ENCODE peak calls at places on chromosomes 1 and 21, in ten cellular contexts. One of them, this sample, is unnamed.

GRCh38 chr1:178886551-178886950 is 15.7 kb upstream of the ANGPTL1 start:
- DNase-seq in upper lobe of right lung: no peak
- DNase-seq in esophagus squamous epithelium: no peak
- DNase-seq in choroid plexus epithelial cell: no peak
- DNase-seq in astrocyte of the spinal cord: no peak
- DNase-seq in dorsolateral prefrontal cortex: no peak
- DNase-seq in CD8-positive, alpha-beta T cell: no peak
- DNase-seq in uterus: no peak
- DNase-seq in IMR-90: no peak
- DNase-seq in gastrocnemius medialis: no peak
- DNase-seq in this sample: no peak

GRCh38 chr1:107352850-107353249 is 212.0 kb downstream of the NTNG1 start:
- DNase-seq in gastrocnemius medialis: no peak
- DNase-seq in IMR-90: no peak
- DNase-seq in choroid plexus epithelial cell: no peak
- DNase-seq in CD8-positive, alpha-beta T cell: no peak
- DNase-seq in astrocyte of the spinal cord: no peak
- DNase-seq in upper lobe of right lung: no peak
- DNase-seq in dorsolateral prefrontal cortex: no peak
- DNase-seq in esophagus squamous epithelium: no peak
- DNase-seq in uterus: no peak
- DNase-seq in this sample: no peak

GRCh38 chr1:181714428-181714827 is 231.1 kb downstream of the CACNA1E start:
- DNase-seq in esophagus squamous epithelium: no peak
- DNase-seq in uterus: no peak
- DNase-seq in IMR-90: no peak
- DNase-seq in choroid plexus epithelial cell: no peak
- DNase-seq in dorsolateral prefrontal cortex: no peak
- DNase-seq in upper lobe of right lung: no peak
- DNase-seq in gastrocnemius medialis: no peak
- DNase-seq in astrocyte of the spinal cord: peak
- DNase-seq in CD8-positive, alpha-beta T cell: no peak
- DNase-seq in this sample: no peak

GRCh38 chr1:171796592-171796991 is 15.1 kb downstream of the METTL13 start:
- DNase-seq in astrocyte of the spinal cord: no peak
- DNase-seq in gastrocnemius medialis: no peak
- DNase-seq in upper lobe of right lung: no peak
- DNase-seq in dorsolateral prefrontal cortex: no peak
- DNase-seq in uterus: no peak
- DNase-seq in esophagus squamous epithelium: no peak
- DNase-seq in CD8-positive, alpha-beta T cell: no peak
- DNase-seq in choroid plexus epithelial cell: no peak
- DNase-seq in IMR-90: no peak
- DNase-seq in this sample: no peak

GRCh38 chr1:29062157-29062942 is 61.4 kb downstream of the TMEM200B start:
- DNase-seq in uterus: no peak
- DNase-seq in CD8-positive, alpha-beta T cell: no peak
- DNase-seq in choroid plexus epithelial cell: no peak
- DNase-seq in IMR-90: no peak
- DNase-seq in dorsolateral prefrontal cortex: no peak
- DNase-seq in astrocyte of the spinal cord: no peak
- DNase-seq in upper lobe of right lung: no peak
- DNase-seq in gastrocnemius medialis: no peak
- DNase-seq in esophagus squamous epithelium: no peak
- DNase-seq in this sample: no peak

GRCh38 chr1:91624331-91624730 is 123.7 kb downstream of the CDC7 start:
- DNase-seq in upper lobe of right lung: no peak
- DNase-seq in IMR-90: no peak
- DNase-seq in uterus: no peak
- DNase-seq in astrocyte of the spinal cord: no peak
- DNase-seq in dorsolateral prefrontal cortex: no peak
- DNase-seq in gastrocnemius medialis: no peak
- DNase-seq in choroid plexus epithelial cell: no peak
- DNase-seq in esophagus squamous epithelium: no peak
- DNase-seq in CD8-positive, alpha-beta T cell: no peak
- DNase-seq in this sample: no peak

GRCh38 chr1:108692724-108693655 is 880 bp downstream of the PRPF38B start:
- DNase-seq in esophagus squamous epithelium: no peak
- DNase-seq in upper lobe of right lung: peak
- DNase-seq in CD8-positive, alpha-beta T cell: peak
- DNase-seq in IMR-90: peak
- DNase-seq in dorsolateral prefrontal cortex: no peak
- DNase-seq in uterus: peak
- DNase-seq in choroid plexus epithelial cell: peak
- DNase-seq in gastrocnemius medialis: peak
- DNase-seq in astrocyte of the spinal cord: peak
- DNase-seq in this sample: peak

GRCh38 chr1:24900486-24900849 is 29.6 kb downstream of the RUNX3 start:
- DNase-seq in choroid plexus epithelial cell: no peak
- DNase-seq in gastrocnemius medialis: no peak
- DNase-seq in IMR-90: no peak
- DNase-seq in astrocyte of the spinal cord: no peak
- DNase-seq in uterus: no peak
- DNase-seq in esophagus squamous epithelium: no peak
- DNase-seq in upper lobe of right lung: no peak
- DNase-seq in dorsolateral prefrontal cortex: no peak
- DNase-seq in CD8-positive, alpha-beta T cell: no peak
- DNase-seq in this sample: no peak

GRCh38 chr1:237717121-237717520 is 173.6 kb downstream of the ZP4 start:
- DNase-seq in esophagus squamous epithelium: no peak
- DNase-seq in CD8-positive, alpha-beta T cell: no peak
- DNase-seq in astrocyte of the spinal cord: no peak
- DNase-seq in dorsolateral prefrontal cortex: no peak
- DNase-seq in uterus: no peak
- DNase-seq in choroid plexus epithelial cell: no peak
- DNase-seq in upper lobe of right lung: no peak
- DNase-seq in IMR-90: no peak
- DNase-seq in gastrocnemius medialis: no peak
- DNase-seq in this sample: no peak

GRCh38 chr1:38451541-38451993 is 405.0 kb upstream of the POU3F1 start:
- DNase-seq in esophagus squamous epithelium: no peak
- DNase-seq in upper lobe of right lung: no peak
- DNase-seq in dorsolateral prefrontal cortex: peak
- DNase-seq in choroid plexus epithelial cell: peak
- DNase-seq in gastrocnemius medialis: no peak
- DNase-seq in IMR-90: peak
- DNase-seq in CD8-positive, alpha-beta T cell: no peak
- DNase-seq in uterus: no peak
- DNase-seq in astrocyte of the spinal cord: peak
- DNase-seq in this sample: no peak

GRCh38 chr1:246587032-246587431 is 20.8 kb downstream of the CNST start:
- DNase-seq in gastrocnemius medialis: no peak
- DNase-seq in uterus: no peak
- DNase-seq in IMR-90: no peak
- DNase-seq in dorsolateral prefrontal cortex: no peak
- DNase-seq in esophagus squamous epithelium: no peak
- DNase-seq in CD8-positive, alpha-beta T cell: no peak
- DNase-seq in upper lobe of right lung: no peak
- DNase-seq in astrocyte of the spinal cord: no peak
- DNase-seq in choroid plexus epithelial cell: no peak
- DNase-seq in this sample: no peak

GRCh38 chr1:2585318-2586092 is 1.1 kb upstream of the PRXL2B start:
- DNase-seq in uterus: peak
- DNase-seq in astrocyte of the spinal cord: peak
- DNase-seq in gastrocnemius medialis: peak
- DNase-seq in CD8-positive, alpha-beta T cell: peak
- DNase-seq in esophagus squamous epithelium: peak
- DNase-seq in dorsolateral prefrontal cortex: no peak
- DNase-seq in upper lobe of right lung: peak
- DNase-seq in choroid plexus epithelial cell: peak
- DNase-seq in IMR-90: peak
- DNase-seq in this sample: peak

GRCh38 chr1:223079498-223079897 is 63.5 kb downstream of the TLR5 start:
- DNase-seq in dorsolateral prefrontal cortex: no peak
- DNase-seq in choroid plexus epithelial cell: no peak
- DNase-seq in upper lobe of right lung: no peak
- DNase-seq in uterus: no peak
- DNase-seq in gastrocnemius medialis: no peak
- DNase-seq in CD8-positive, alpha-beta T cell: no peak
- DNase-seq in IMR-90: no peak
- DNase-seq in esophagus squamous epithelium: no peak
- DNase-seq in astrocyte of the spinal cord: no peak
- DNase-seq in this sample: no peak

GRCh38 chr1:221644176-221644510 is 97.7 kb downstream of the DUSP10 start:
- DNase-seq in astrocyte of the spinal cord: no peak
- DNase-seq in dorsolateral prefrontal cortex: no peak
- DNase-seq in IMR-90: no peak
- DNase-seq in esophagus squamous epithelium: no peak
- DNase-seq in uterus: no peak
- DNase-seq in choroid plexus epithelial cell: no peak
- DNase-seq in gastrocnemius medialis: no peak
- DNase-seq in upper lobe of right lung: no peak
- DNase-seq in CD8-positive, alpha-beta T cell: no peak
- DNase-seq in this sample: no peak

DNA sequence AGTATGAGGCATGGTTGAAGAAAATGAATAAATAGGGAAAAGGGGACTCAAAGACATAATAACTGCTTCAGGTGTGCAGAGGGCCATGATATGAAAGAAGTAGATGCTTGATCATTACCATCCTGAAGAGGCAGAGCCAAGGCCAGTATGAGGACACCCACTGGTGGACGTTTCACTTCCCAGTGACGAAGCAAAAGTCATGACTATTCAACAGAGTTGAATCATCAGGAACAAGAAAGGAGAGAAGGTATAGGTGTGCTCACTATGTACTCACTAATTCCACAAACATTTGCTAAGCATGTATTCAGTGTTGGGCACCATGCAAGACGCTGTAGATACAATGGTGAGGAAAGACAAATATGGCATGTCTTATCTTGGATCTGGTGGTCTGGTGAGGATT is 319.2 kb upstream of the RUNX1 start:
- DNase-seq in IMR-90: no peak
- DNase-seq in esophagus squamous epithelium: no peak
- DNase-seq in uterus: no peak
- DNase-seq in CD8-positive, alpha-beta T cell: no peak
- DNase-seq in gastrocnemius medialis: no peak
- DNase-seq in astrocyte of the spinal cord: no peak
- DNase-seq in choroid plexus epithelial cell: no peak
- DNase-seq in dorsolateral prefrontal cortex: no peak
- DNase-seq in upper lobe of right lung: no peak
- DNase-seq in this sample: no peak
- TF ChIP-seq CTCF in IMR-90: no peak
- TF ChIP-seq CTCF in esophagus squamous epithelium: no peak
- TF ChIP-seq CTCF in uterus: no peak
- TF ChIP-seq CTCF in CD8-positive, alpha-beta T cell: no peak
- TF ChIP-seq CTCF in gastrocnemius medialis: no peak
- TF ChIP-seq CTCF in astrocyte of the spinal cord: no peak
- TF ChIP-seq CTCF in choroid plexus epithelial cell: no peak
- TF ChIP-seq CTCF in dorsolateral prefrontal cortex: no peak
- TF ChIP-seq CTCF in upper lobe of right lung: no peak
- TF ChIP-seq CTCF in this sample: no peak

DNA sequence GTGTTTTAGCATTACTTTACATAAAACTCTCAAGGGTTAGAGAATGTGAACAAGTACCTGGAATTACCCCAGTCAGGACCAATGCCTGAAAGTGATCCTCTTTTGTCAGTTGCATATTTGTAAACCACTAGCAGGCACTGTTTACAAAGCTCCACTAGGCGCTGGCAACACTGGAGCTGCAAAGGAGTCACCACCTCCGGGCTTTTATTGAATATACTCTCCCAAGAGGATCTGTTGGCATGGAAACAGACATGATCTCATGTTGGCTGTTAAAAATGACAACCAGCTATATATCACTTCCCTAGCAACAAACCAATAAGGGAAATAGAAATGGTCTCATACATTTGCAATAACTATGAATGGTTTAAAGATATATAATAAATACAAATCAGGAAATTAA is 116.0 kb downstream of the TTLL7 start:
- DNase-seq in upper lobe of right lung: no peak
- DNase-seq in choroid plexus epithelial cell: peak
- DNase-seq in gastrocnemius medialis: no peak
- DNase-seq in dorsolateral prefrontal cortex: no peak
- DNase-seq in uterus: no peak
- DNase-seq in esophagus squamous epithelium: no peak
- DNase-seq in astrocyte of the spinal cord: peak
- DNase-seq in IMR-90: peak
- DNase-seq in CD8-positive, alpha-beta T cell: no peak
- DNase-seq in this sample: peak
- TF ChIP-seq CTCF in upper lobe of right lung: peak
- TF ChIP-seq CTCF in choroid plexus epithelial cell: peak
- TF ChIP-seq CTCF in gastrocnemius medialis: no peak
- TF ChIP-seq CTCF in dorsolateral prefrontal cortex: no peak
- TF ChIP-seq CTCF in uterus: no peak
- TF ChIP-seq CTCF in esophagus squamous epithelium: no peak
- TF ChIP-seq CTCF in astrocyte of the spinal cord: peak
- TF ChIP-seq CTCF in IMR-90: peak
- TF ChIP-seq CTCF in CD8-positive, alpha-beta T cell: no peak
- TF ChIP-seq CTCF in this sample: peak

GRCh38 chr1:219666242-219666641 is 53.3 kb upstream of the ZC3H11B start:
- DNase-seq in upper lobe of right lung: no peak
- DNase-seq in gastrocnemius medialis: no peak
- DNase-seq in CD8-positive, alpha-beta T cell: no peak
- DNase-seq in IMR-90: peak
- DNase-seq in uterus: no peak
- DNase-seq in astrocyte of the spinal cord: peak
- DNase-seq in esophagus squamous epithelium: no peak
- DNase-seq in dorsolateral prefrontal cortex: no peak
- DNase-seq in choroid plexus epithelial cell: peak
- DNase-seq in this sample: peak

GRCh38 chr1:219661464-219662092 is 48.7 kb upstream of the ZC3H11B start:
- DNase-seq in gastrocnemius medialis: no peak
- DNase-seq in uterus: no peak
- DNase-seq in esophagus squamous epithelium: no peak
- DNase-seq in dorsolateral prefrontal cortex: no peak
- DNase-seq in upper lobe of right lung: no peak
- DNase-seq in CD8-positive, alpha-beta T cell: no peak
- DNase-seq in choroid plexus epithelial cell: no peak
- DNase-seq in astrocyte of the spinal cord: no peak
- DNase-seq in IMR-90: no peak
- DNase-seq in this sample: no peak

GRCh38 chr1:219668446-219668845 is 55.5 kb upstream of the ZC3H11B start:
- DNase-seq in CD8-positive, alpha-beta T cell: no peak
- DNase-seq in upper lobe of right lung: no peak
- DNase-seq in esophagus squamous epithelium: no peak
- DNase-seq in gastrocnemius medialis: no peak
- DNase-seq in astrocyte of the spinal cord: no peak
- DNase-seq in dorsolateral prefrontal cortex: no peak
- DNase-seq in choroid plexus epithelial cell: no peak
- DNase-seq in IMR-90: no peak
- DNase-seq in uterus: no peak
- DNase-seq in this sample: no peak

GRCh38 chr1:219664310-219665029 is 51.6 kb upstream of the ZC3H11B start:
- DNase-seq in choroid plexus epithelial cell: no peak
- DNase-seq in astrocyte of the spinal cord: no peak
- DNase-seq in IMR-90: no peak
- DNase-seq in CD8-positive, alpha-beta T cell: no peak
- DNase-seq in esophagus squamous epithelium: no peak
- DNase-seq in dorsolateral prefrontal cortex: no peak
- DNase-seq in upper lobe of right lung: no peak
- DNase-seq in gastrocnemius medialis: no peak
- DNase-seq in uterus: no peak
- DNase-seq in this sample: no peak

GRCh38 chr1:219665089-219665488 is 52.2 kb upstream of the ZC3H11B start:
- DNase-seq in choroid plexus epithelial cell: no peak
- DNase-seq in CD8-positive, alpha-beta T cell: no peak
- DNase-seq in upper lobe of right lung: no peak
- DNase-seq in esophagus squamous epithelium: no peak
- DNase-seq in dorsolateral prefrontal cortex: no peak
- DNase-seq in IMR-90: no peak
- DNase-seq in astrocyte of the spinal cord: no peak
- DNase-seq in uterus: no peak
- DNase-seq in gastrocnemius medialis: no peak
- DNase-seq in this sample: no peak
- TF ChIP-seq CTCF in choroid plexus epithelial cell: no peak
- TF ChIP-seq CTCF in CD8-positive, alpha-beta T cell: no peak
- TF ChIP-seq CTCF in upper lobe of right lung: no peak
- TF ChIP-seq CTCF in esophagus squamous epithelium: no peak
- TF ChIP-seq CTCF in dorsolateral prefrontal cortex: no peak
- TF ChIP-seq CTCF in IMR-90: no peak
- TF ChIP-seq CTCF in astrocyte of the spinal cord: no peak
- TF ChIP-seq CTCF in uterus: no peak
- TF ChIP-seq CTCF in gastrocnemius medialis: no peak
- TF ChIP-seq CTCF in this sample: no peak

GRCh38 chr1:226725870-226726212 is 13.2 kb downstream of the ITPKB start:
- DNase-seq in upper lobe of right lung: no peak
- DNase-seq in IMR-90: no peak
- DNase-seq in CD8-positive, alpha-beta T cell: no peak
- DNase-seq in choroid plexus epithelial cell: no peak
- DNase-seq in astrocyte of the spinal cord: no peak
- DNase-seq in gastrocnemius medialis: no peak
- DNase-seq in dorsolateral prefrontal cortex: no peak
- DNase-seq in uterus: no peak
- DNase-seq in esophagus squamous epithelium: no peak
- DNase-seq in this sample: no peak
- TF ChIP-seq CTCF in upper lobe of right lung: no peak
- TF ChIP-seq CTCF in IMR-90: no peak
- TF ChIP-seq CTCF in CD8-positive, alpha-beta T cell: no peak
- TF ChIP-seq CTCF in choroid plexus epithelial cell: no peak
- TF ChIP-seq CTCF in astrocyte of the spinal cord: no peak
- TF ChIP-seq CTCF in gastrocnemius medialis: no peak
- TF ChIP-seq CTCF in dorsolateral prefrontal cortex: no peak
- TF ChIP-seq CTCF in uterus: no peak
- TF ChIP-seq CTCF in esophagus squamous epithelium: no peak
- TF ChIP-seq CTCF in this sample: no peak